ENCODE peak calls at places on chromosomes 12 and 14, in six cellular contexts. W, B, P, U, Y and M are unnamed samples.

GRCh38 chr12:131983026-131983425 is 33.3 kb downstream of the EP400 start:
- DNase-seq in U (no peak), W (no peak), P (no peak), B (no peak), Y (no peak), M (no peak)

GRCh38 chr14:61950340-61950739 is 188.1 kb downstream of the SNAPC1 start:
- DNase-seq in P (no peak), Y (no peak), W (no peak), B (no peak), U (no peak), M (no peak)

GRCh38 chr14:93005135-93005813 is 82.3 kb downstream of the CHGA start:
- DNase-seq in U (no peak), B (no peak), P (no peak), W (no peak), Y (no peak), M (no peak)

GRCh38 chr12:89263153-89263552 is 89.1 kb downstream of the DUSP6 start:
- DNase-seq in Y (no peak), B (no peak), P (no peak), U (no peak), W (no peak), M (no peak)

GRCh38 chr12:21300632-21301031 is 34.1 kb downstream of the SLCO1A2 start:
- DNase-seq in W (no peak), P (no peak), Y (no peak), B (no peak), U (peak), M (no peak)

GRCh38 chr14:90795744-90796143 is 20.5 kb downstream of the TTC7B start:
- DNase-seq in U (peak), P (peak), W (no peak), B (no peak), Y (peak), M (peak)

GRCh38 chr12:3123729-3124128 is 46.5 kb downstream of the TSPAN9 start:
- DNase-seq in B (no peak), W (no peak), Y (no peak), P (no peak), U (no peak), M (no peak)

GRCh38 chr14:51116682-51117081 is 21.8 kb upstream of the TRIM9 start:
- DNase-seq in Y (no peak), U (no peak), P (no peak), W (no peak), B (no peak), M (no peak)

GRCh38 chr14:52837451-52837850 is 46.0 kb upstream of the GNPNAT1 start:
- DNase-seq in Y (no peak), W (no peak), P (no peak), B (no peak), U (no peak), M (no peak)

GRCh38 chr12:69238589-69239285 is 632 bp upstream of the CPSF6 start:
- DNase-seq in U (no peak), B (peak), W (no peak), P (no peak), Y (no peak), M (no peak)

GRCh38 chr12:119546340-119546739 is 47.2 kb upstream of the TMEM233 start:
- DNase-seq in B (no peak), P (no peak), W (no peak), U (no peak), Y (no peak), M (no peak)

GRCh38 chr12:108724054-108724889 is 7.0 kb downstream of the CORO1C start:
- DNase-seq in Y (no peak), B (no peak), W (no peak), U (peak), P (no peak), M (no peak)

GRCh38 chr12:124044809-124045321 is 71.8 kb downstream of the ZNF664 start:
- DNase-seq in P (no peak), B (no peak), W (no peak), U (no peak), Y (no peak), M (no peak)

GRCh38 chr12:76879710-76880025 is 849 bp upstream of the CSRP2 start:
- DNase-seq in B (no peak), Y (no peak), P (no peak), U (no peak), W (no peak), M (no peak)

GRCh38 chr14:95537298-95538089 is 2.6 kb downstream of the GLRX5 start:
- DNase-seq in W (no peak), P (no peak), U (no peak), B (no peak), Y (no peak), M (no peak)

GRCh38 chr14:101008196-101008595 is 104.7 kb upstream of the RTL1 start:
- DNase-seq in U (no peak), B (no peak), Y (no peak), W (no peak), P (no peak), M (no peak)

GRCh38 chr12:56469007-56469930 is 891 bp downstream of the SPRYD4 start:
- DNase-seq in W (no peak), P (no peak), U (peak), Y (peak), B (no peak), M (no peak)

GRCh38 chr14:90739318-90740077 is 76.7 kb downstream of the TTC7B start:
- DNase-seq in U (no peak), Y (no peak), P (no peak), B (no peak), W (no peak), M (no peak)

GRCh38 chr12:7460375-7461259 is 16.7 kb upstream of the CD163L1 start:
- DNase-seq in P (peak), Y (peak), B (peak), U (peak), W (peak), M (peak)

GRCh38 chr14:76810953-76811400 is 1.7 kb downstream of the ANGEL1 start:
- DNase-seq in W (no peak), B (peak), U (peak), Y (peak), P (peak), M (no peak)